ENCODE peak calls at places on chromosome 5, in five cellular contexts. One of them, this sample, is unnamed.

GRCh38 chr5:78405820-78406750 is 45.7 kb downstream of the SCAMP1 start:
- DNase-seq in OCI-M1: no peak
- DNase-seq in nephron progenitor cell: no peak
- DNase-seq in mesothelial cell of epicardium: no peak
- DNase-seq in effector memory CD4-positive, alpha-beta T cell: no peak
- DNase-seq in this sample: peak

GRCh38 chr5:171748720-171749119 is 36.9 kb upstream of the SMIM23 start:
- DNase-seq in nephron progenitor cell: no peak
- DNase-seq in mesothelial cell of epicardium: no peak
- DNase-seq in effector memory CD4-positive, alpha-beta T cell: no peak
- DNase-seq in OCI-M1: no peak
- DNase-seq in this sample: no peak

GRCh38 chr5:132428811-132429440 is 59.4 kb downstream of the SLC22A5 start:
- DNase-seq in mesothelial cell of epicardium: no peak
- DNase-seq in nephron progenitor cell: no peak
- DNase-seq in OCI-M1: no peak
- DNase-seq in effector memory CD4-positive, alpha-beta T cell: no peak
- DNase-seq in this sample: no peak

GRCh38 chr5:141637266-141637692 is 482 bp downstream of the RELL2 start:
- DNase-seq in mesothelial cell of epicardium: no peak
- DNase-seq in effector memory CD4-positive, alpha-beta T cell: peak
- DNase-seq in OCI-M1: peak
- DNase-seq in nephron progenitor cell: peak
- DNase-seq in this sample: peak

GRCh38 chr5:177427211-177427822 is 841 bp downstream of the GRK6 start:
- DNase-seq in effector memory CD4-positive, alpha-beta T cell: no peak
- DNase-seq in nephron progenitor cell: no peak
- DNase-seq in OCI-M1: peak
- DNase-seq in mesothelial cell of epicardium: no peak
- DNase-seq in this sample: no peak

GRCh38 chr5:158832096-158832495 is 267.6 kb downstream of the EBF1 start:
- DNase-seq in nephron progenitor cell: no peak
- DNase-seq in effector memory CD4-positive, alpha-beta T cell: no peak
- DNase-seq in mesothelial cell of epicardium: no peak
- DNase-seq in OCI-M1: no peak
- DNase-seq in this sample: no peak

GRCh38 chr5:57986746-57987145 is 473.1 kb downstream of the PLK2 start:
- DNase-seq in nephron progenitor cell: no peak
- DNase-seq in effector memory CD4-positive, alpha-beta T cell: no peak
- DNase-seq in OCI-M1: peak
- DNase-seq in mesothelial cell of epicardium: no peak
- DNase-seq in this sample: no peak

GRCh38 chr5:168651654-168652053 is 72.5 kb upstream of the PANK3 start:
- DNase-seq in nephron progenitor cell: no peak
- DNase-seq in mesothelial cell of epicardium: no peak
- DNase-seq in effector memory CD4-positive, alpha-beta T cell: no peak
- DNase-seq in OCI-M1: no peak
- DNase-seq in this sample: peak

GRCh38 chr5:153901449-153901848 is 137.3 kb downstream of the FAM114A2 start:
- DNase-seq in effector memory CD4-positive, alpha-beta T cell: no peak
- DNase-seq in OCI-M1: no peak
- DNase-seq in nephron progenitor cell: no peak
- DNase-seq in mesothelial cell of epicardium: no peak
- DNase-seq in this sample: no peak

GRCh38 chr5:31172881-31173280 is 20.6 kb upstream of the CDH6 start:
- DNase-seq in nephron progenitor cell: no peak
- DNase-seq in effector memory CD4-positive, alpha-beta T cell: no peak
- DNase-seq in mesothelial cell of epicardium: no peak
- DNase-seq in OCI-M1: no peak
- DNase-seq in this sample: no peak

GRCh38 chr5:140925806-140926205 is 293 bp upstream of the PCDHAC1 start:
- DNase-seq in OCI-M1: no peak
- DNase-seq in effector memory CD4-positive, alpha-beta T cell: no peak
- DNase-seq in nephron progenitor cell: no peak
- DNase-seq in mesothelial cell of epicardium: no peak
- DNase-seq in this sample: no peak

GRCh38 chr5:74631088-74631960 is 9.2 kb downstream of the ENC1 start:
- DNase-seq in OCI-M1: peak
- DNase-seq in effector memory CD4-positive, alpha-beta T cell: no peak
- DNase-seq in mesothelial cell of epicardium: no peak
- DNase-seq in nephron progenitor cell: no peak
- DNase-seq in this sample: no peak